ENCODE peak calls at places on chromosomes 3 and 15, in six cellular contexts. One of them, this sample, is unnamed.

GRCh38 chr15:75796321-75796720 is 46.9 kb upstream of the UBE2Q2 start:
- DNase-seq in cerebellar nuclear complex: no peak
- DNase-seq in stimulated activated CD8-positive, alpha-beta memory T cell treated with anti-CD3 and anti-CD28 coated beads, Interleukin-15, amount 100 ng/mL, for 24 hours: no peak
- DNase-seq in cardiac fibroblast: no peak
- DNase-seq in CD4-positive, alpha-beta T cell: no peak
- DNase-seq in kidney glomerular epithelial cell: no peak
- DNase-seq in this sample: no peak

GRCh38 chr15:62889734-62890505 is 152.6 kb upstream of the TPM1 start:
- DNase-seq in cerebellar nuclear complex: no peak
- DNase-seq in stimulated activated CD8-positive, alpha-beta memory T cell treated with anti-CD3 and anti-CD28 coated beads, Interleukin-15, amount 100 ng/mL, for 24 hours: no peak
- DNase-seq in cardiac fibroblast: peak; percentile 76
- DNase-seq in CD4-positive, alpha-beta T cell: no peak
- DNase-seq in kidney glomerular epithelial cell: peak; percentile 85
- DNase-seq in this sample: no peak

GRCh38 chr3:39144748-39145380 is 8.5 kb downstream of the CSRNP1 start:
- DNase-seq in cerebellar nuclear complex: no peak
- DNase-seq in stimulated activated CD8-positive, alpha-beta memory T cell treated with anti-CD3 and anti-CD28 coated beads, Interleukin-15, amount 100 ng/mL, for 24 hours: no peak
- DNase-seq in cardiac fibroblast: no peak
- DNase-seq in CD4-positive, alpha-beta T cell: no peak
- DNase-seq in kidney glomerular epithelial cell: no peak
- DNase-seq in this sample: no peak

GRCh38 chr3:195236076-195236798 is 34.7 kb downstream of the XXYLT1 start:
- DNase-seq in cerebellar nuclear complex: no peak
- DNase-seq in stimulated activated CD8-positive, alpha-beta memory T cell treated with anti-CD3 and anti-CD28 coated beads, Interleukin-15, amount 100 ng/mL, for 24 hours: no peak
- DNase-seq in cardiac fibroblast: no peak
- DNase-seq in CD4-positive, alpha-beta T cell: no peak
- DNase-seq in kidney glomerular epithelial cell: no peak
- DNase-seq in this sample: no peak

GRCh38 chr15:92693922-92694331 is 38.4 kb upstream of the FAM174B start:
- DNase-seq in cerebellar nuclear complex: no peak
- DNase-seq in stimulated activated CD8-positive, alpha-beta memory T cell treated with anti-CD3 and anti-CD28 coated beads, Interleukin-15, amount 100 ng/mL, for 24 hours: no peak
- DNase-seq in cardiac fibroblast: peak; percentile 12
- DNase-seq in CD4-positive, alpha-beta T cell: no peak
- DNase-seq in kidney glomerular epithelial cell: no peak
- DNase-seq in this sample: no peak

GRCh38 chr3:120604784-120605183 is 8.6 kb downstream of the NDUFB4 start:
- DNase-seq in cerebellar nuclear complex: no peak
- DNase-seq in stimulated activated CD8-positive, alpha-beta memory T cell treated with anti-CD3 and anti-CD28 coated beads, Interleukin-15, amount 100 ng/mL, for 24 hours: no peak
- DNase-seq in cardiac fibroblast: no peak
- DNase-seq in CD4-positive, alpha-beta T cell: no peak
- DNase-seq in kidney glomerular epithelial cell: no peak
- DNase-seq in this sample: no peak

GRCh38 chr3:189727898-189728297 is 96.7 kb downstream of the TP63 start:
- DNase-seq in cerebellar nuclear complex: no peak
- DNase-seq in stimulated activated CD8-positive, alpha-beta memory T cell treated with anti-CD3 and anti-CD28 coated beads, Interleukin-15, amount 100 ng/mL, for 24 hours: no peak
- DNase-seq in cardiac fibroblast: peak; percentile 55
- DNase-seq in CD4-positive, alpha-beta T cell: no peak
- DNase-seq in kidney glomerular epithelial cell: no peak
- DNase-seq in this sample: no peak

GRCh38 chr3:179653106-179653776 is 401 bp downstream of the USP13 start:
- DNase-seq in cerebellar nuclear complex: no peak
- DNase-seq in stimulated activated CD8-positive, alpha-beta memory T cell treated with anti-CD3 and anti-CD28 coated beads, Interleukin-15, amount 100 ng/mL, for 24 hours: peak; percentile 28
- DNase-seq in cardiac fibroblast: peak; percentile 79
- DNase-seq in CD4-positive, alpha-beta T cell: peak; percentile 47
- DNase-seq in kidney glomerular epithelial cell: peak; percentile 53
- DNase-seq in this sample: peak; percentile 54

GRCh38 chr15:61974759-61975158 is 85.5 kb downstream of the VPS13C start:
- DNase-seq in cerebellar nuclear complex: no peak
- DNase-seq in stimulated activated CD8-positive, alpha-beta memory T cell treated with anti-CD3 and anti-CD28 coated beads, Interleukin-15, amount 100 ng/mL, for 24 hours: no peak
- DNase-seq in cardiac fibroblast: no peak
- DNase-seq in CD4-positive, alpha-beta T cell: no peak
- DNase-seq in kidney glomerular epithelial cell: no peak
- DNase-seq in this sample: no peak

GRCh38 chr15:33201376-33202189 is 7.1 kb upstream of the FMN1 start:
- DNase-seq in cerebellar nuclear complex: no peak
- DNase-seq in stimulated activated CD8-positive, alpha-beta memory T cell treated with anti-CD3 and anti-CD28 coated beads, Interleukin-15, amount 100 ng/mL, for 24 hours: peak; percentile 14
- DNase-seq in cardiac fibroblast: peak; percentile 43
- DNase-seq in CD4-positive, alpha-beta T cell: peak; percentile 21
- DNase-seq in kidney glomerular epithelial cell: peak; percentile 30
- DNase-seq in this sample: peak; percentile 4

GRCh38 chr3:31472479-31473390 is 60.0 kb upstream of the STT3B start:
- DNase-seq in cerebellar nuclear complex: no peak
- DNase-seq in stimulated activated CD8-positive, alpha-beta memory T cell treated with anti-CD3 and anti-CD28 coated beads, Interleukin-15, amount 100 ng/mL, for 24 hours: no peak
- DNase-seq in cardiac fibroblast: peak; percentile 78
- DNase-seq in CD4-positive, alpha-beta T cell: no peak
- DNase-seq in kidney glomerular epithelial cell: peak; percentile 10
- DNase-seq in this sample: no peak

GRCh38 chr3:155411500-155412223 is 118.2 kb upstream of the STRIT1 start:
- DNase-seq in cerebellar nuclear complex: no peak
- DNase-seq in stimulated activated CD8-positive, alpha-beta memory T cell treated with anti-CD3 and anti-CD28 coated beads, Interleukin-15, amount 100 ng/mL, for 24 hours: no peak
- DNase-seq in cardiac fibroblast: no peak
- DNase-seq in CD4-positive, alpha-beta T cell: no peak
- DNase-seq in kidney glomerular epithelial cell: no peak
- DNase-seq in this sample: no peak

GRCh38 chr15:68187559-68187958 is 17.6 kb downstream of the CALML4 start:
- DNase-seq in cerebellar nuclear complex: peak; percentile 21
- DNase-seq in stimulated activated CD8-positive, alpha-beta memory T cell treated with anti-CD3 and anti-CD28 coated beads, Interleukin-15, amount 100 ng/mL, for 24 hours: no peak
- DNase-seq in cardiac fibroblast: peak; percentile 85
- DNase-seq in CD4-positive, alpha-beta T cell: no peak
- DNase-seq in kidney glomerular epithelial cell: no peak
- DNase-seq in this sample: no peak

GRCh38 chr3:154338008-154338407 is 13.7 kb upstream of the DHX36 start:
- DNase-seq in cerebellar nuclear complex: no peak
- DNase-seq in stimulated activated CD8-positive, alpha-beta memory T cell treated with anti-CD3 and anti-CD28 coated beads, Interleukin-15, amount 100 ng/mL, for 24 hours: no peak
- DNase-seq in cardiac fibroblast: no peak
- DNase-seq in CD4-positive, alpha-beta T cell: no peak
- DNase-seq in kidney glomerular epithelial cell: no peak
- DNase-seq in this sample: no peak

GRCh38 chr3:68620211-68620610 is 312.1 kb downstream of the TAFA4 start:
- DNase-seq in cerebellar nuclear complex: no peak
- DNase-seq in stimulated activated CD8-positive, alpha-beta memory T cell treated with anti-CD3 and anti-CD28 coated beads, Interleukin-15, amount 100 ng/mL, for 24 hours: no peak
- DNase-seq in cardiac fibroblast: no peak
- DNase-seq in CD4-positive, alpha-beta T cell: no peak
- DNase-seq in kidney glomerular epithelial cell: no peak
- DNase-seq in this sample: no peak